ENCODE peak calls at places on chromosomes 13 and 19, in eight cellular contexts. R, G, L, S, H, O, Y and D are unnamed samples.

GRCh38 chr19:8615022-8615421 is 4.5 kb upstream of the ADAMTS10 start:
- DNase-seq in R (no peak), L (no peak), S (no peak), H (no peak), G (no peak), O (no peak), Y (no peak), D (no peak)

GRCh38 chr13:79659161-79659560 is 178.2 kb downstream of the NDFIP2 start:
- DNase-seq in G (no peak), Y (no peak), O (no peak), R (no peak), L (no peak), H (peak; percentile 81), S (no peak), D (peak; percentile 42)

GRCh38 chr13:43988302-43988701 is 108.6 kb downstream of the LACC1 start:
- DNase-seq in H (no peak), S (no peak), O (no peak), Y (no peak), R (no peak), G (no peak), L (no peak), D (no peak)

GRCh38 chr13:24022568-24022967 is 125.3 kb upstream of the C1QTNF9B start:
- DNase-seq in O (no peak), G (no peak), L (no peak), R (no peak), H (no peak), S (no peak), Y (no peak), D (no peak)

GRCh38 chr19:2249880-2250764 is 999 bp downstream of the AMH start:
- DNase-seq in Y (no peak), G (no peak), S (no peak), L (no peak), H (no peak), R (no peak), O (no peak), D (no peak)

GRCh38 chr19:9836021-9836420 is 903 bp downstream of the PIN1 start:
- DNase-seq in G (no peak), O (no peak), Y (peak; percentile 17), S (no peak), R (no peak), L (no peak), H (no peak), D (no peak)

GRCh38 chr19:39506944-39507714 is 7.8 kb upstream of the SELENOV start:
- DNase-seq in H (no peak), Y (no peak), O (no peak), R (peak; percentile 30), L (peak; percentile 45), S (peak; percentile 68), G (peak; percentile 62), D (no peak)

GRCh38 chr19:48491793-48492123 is 19.9 kb downstream of the LMTK3 start:
- DNase-seq in H (peak; percentile 49), R (no peak), O (no peak), L (no peak), Y (no peak), S (no peak), G (no peak), D (no peak)

GRCh38 chr19:15210323-15210774 is 9.6 kb upstream of the NOTCH3 start:
- DNase-seq in S (peak; percentile 87), L (no peak), G (no peak), O (peak; percentile 49), Y (peak; percentile 34), H (peak; percentile 69), R (no peak), D (no peak)

GRCh38 chr13:75173457-75174356 is 308.3 kb downstream of the TBC1D4 start:
- DNase-seq in S (no peak), H (no peak), G (no peak), L (peak; percentile 7), O (no peak), Y (no peak), R (no peak), D (no peak)

GRCh38 chr13:73870970-73871935 is 263.0 kb downstream of the KLF12 start:
- DNase-seq in Y (no peak), O (no peak), H (no peak), G (no peak), S (no peak), L (peak; percentile 43), R (no peak), D (no peak)

GRCh38 chr13:110897024-110897423 is 17.8 kb downstream of the ANKRD10 start:
- DNase-seq in Y (no peak), O (no peak), S (no peak), H (no peak), G (no peak), L (no peak), R (no peak), D (no peak)

GRCh38 chr13:26785845-26786630 is 25.5 kb upstream of the GPR12 start:
- DNase-seq in S (peak; percentile 54), Y (no peak), G (peak; percentile 39), R (no peak), L (peak; percentile 70), H (peak; percentile 65), O (peak; percentile 46), D (no peak)

GRCh38 chr19:51641648-51642047 is 5.0 kb downstream of the SIGLEC14 start:
- DNase-seq in H (no peak), O (no peak), G (no peak), Y (no peak), R (no peak), S (no peak), L (no peak), D (no peak)

GRCh38 chr13:42996584-42996983 is 4.5 kb upstream of the EPSTI1 start:
- DNase-seq in G (no peak), S (no peak), Y (no peak), H (no peak), L (no peak), O (no peak), R (no peak), D (no peak)

GRCh38 chr13:49218493-49219051 is 1.6 kb upstream of the MLNR start:
- DNase-seq in H (no peak), G (no peak), Y (no peak), S (no peak), R (no peak), L (no peak), O (no peak), D (no peak)

GRCh38 chr13:111489301-111489700 is 168.9 kb downstream of the TEX29 start:
- DNase-seq in S (no peak), Y (no peak), H (no peak), G (no peak), O (no peak), L (no peak), R (no peak), D (no peak)